ENCODE peak calls at places on chromosomes 16 and 17, in nine cellular contexts. B, V, O, R, A, S, N, L and M are unnamed samples.

GRCh38 chr16:23128056-23128455 is 21.2 kb downstream of the USP31 start:
- DNase-seq in N (no peak), B (no peak), S (no peak), V (no peak), R (no peak), L (no peak), A (no peak), O (no peak), M (no peak)

GRCh38 chr17:57908278-57908677 is 46.9 kb downstream of the CUEDC1 start:
- DNase-seq in L (no peak), S (no peak), B (no peak), R (no peak), A (no peak), N (no peak), O (no peak), V (no peak), M (no peak)

GRCh38 chr17:68509151-68510057 is 2.8 kb upstream of the PRKAR1A start:
- DNase-seq in B (no peak), N (no peak), R (peak), O (peak), S (no peak), V (no peak), A (peak), L (peak), M (no peak)

GRCh38 chr17:9414471-9414870 is 161.1 kb downstream of the STX8 start:
- DNase-seq in L (no peak), N (no peak), O (no peak), R (no peak), S (no peak), A (no peak), B (peak), V (no peak), M (no peak)

GRCh38 chr17:75856062-75856681 is 1.0 kb upstream of the WBP2 start:
- DNase-seq in N (no peak), R (peak), O (no peak), B (peak), L (peak), A (no peak), S (no peak), V (peak), M (no peak)

GRCh38 chr16:4426021-4426684 is 485 bp downstream of the DNAJA3 start:
- DNase-seq in L (peak), V (no peak), S (no peak), O (peak), N (no peak), A (no peak), B (peak), R (no peak), M (no peak)

GRCh38 chr16:2511128-2511785 is 2.5 kb upstream of the ATP6V0C start:
- DNase-seq in A (no peak), B (no peak), N (peak), O (peak), L (no peak), V (no peak), S (no peak), R (no peak), M (peak)

GRCh38 chr17:5879424-5879823 is 190.8 kb upstream of the WSCD1 start:
- DNase-seq in L (no peak), S (no peak), O (no peak), R (no peak), V (no peak), N (no peak), B (no peak), A (no peak), M (no peak)

GRCh38 chr16:29745853-29746345 is at the start of gene C16orf54:
- DNase-seq in B (no peak), R (peak), L (peak), N (no peak), A (no peak), V (peak), S (no peak), O (peak), M (no peak)

GRCh38 chr17:74677558-74678466 is 34.9 kb downstream of the CD300LF start:
- DNase-seq in R (peak), A (no peak), L (peak), O (peak), B (peak), S (no peak), V (no peak), N (peak), M (no peak)

GRCh38 chr16:87350681-87351319 is 32.8 kb downstream of the FBXO31 start:
- DNase-seq in O (peak), S (no peak), V (no peak), A (no peak), B (peak), N (peak), L (no peak), R (no peak), M (no peak)

GRCh38 chr16:46756772-46757171 is 8.6 kb upstream of the MYLK3 start:
- DNase-seq in B (no peak), V (no peak), A (no peak), S (no peak), N (peak), L (no peak), R (no peak), O (peak), M (no peak)

GRCh38 chr16:391885-392335 is 5.1 kb upstream of the NME4 start:
- DNase-seq in R (peak), A (peak), S (no peak), B (peak), L (peak), N (peak), V (peak), O (no peak), M (peak)

GRCh38 chr17:39283896-39284295 is 58.2 kb upstream of the STAC2 start:
- DNase-seq in B (no peak), L (no peak), A (no peak), N (peak), O (no peak), S (no peak), V (no peak), R (no peak), M (no peak)

GRCh38 chr17:2688351-2689342 is 22.9 kb downstream of the CLUH start:
- DNase-seq in A (no peak), S (no peak), R (no peak), L (no peak), N (no peak), V (no peak), O (peak), B (peak), M (peak)

GRCh38 chr17:77919276-77919675 is 39.2 kb upstream of the TNRC6C start:
- DNase-seq in N (no peak), L (no peak), B (no peak), S (no peak), O (no peak), R (no peak), A (no peak), V (no peak), M (no peak)

GRCh38 chr17:44977065-44977464 is 9.0 kb upstream of the C1QL1 start:
- DNase-seq in B (no peak), R (no peak), O (no peak), N (no peak), A (no peak), S (no peak), V (no peak), L (no peak), M (no peak)

GRCh38 chr17:43467981-43468541 is 15.7 kb upstream of the DHX8 start:
- DNase-seq in A (no peak), B (peak), N (peak), R (no peak), S (no peak), L (no peak), O (no peak), V (no peak), M (peak)

GRCh38 chr17:65678534-65678933 is 117.1 kb upstream of the AXIN2 start:
- DNase-seq in V (no peak), R (no peak), B (no peak), S (no peak), A (no peak), L (no peak), N (no peak), O (no peak), M (no peak)

GRCh38 chr16:88540346-88540977 is 29.7 kb upstream of the ZC3H18 start:
- DNase-seq in B (no peak), L (no peak), N (no peak), A (no peak), R (no peak), S (no peak), V (no peak), O (no peak), M (no peak)

GRCh38 chr16:6725634-6726331 is 606.9 kb upstream of the RBFOX1 start:
- DNase-seq in O (no peak), V (no peak), R (no peak), N (no peak), B (no peak), A (no peak), S (no peak), L (no peak), M (no peak)

GRCh38 chr17:71180801-71181385 is 939.9 kb upstream of the SOX9 start:
- DNase-seq in S (no peak), N (peak), B (peak), O (no peak), R (no peak), A (no peak), L (no peak), V (no peak), M (peak)

GRCh38 chr16:3934491-3935185 is 54.1 kb upstream of the CREBBP start:
- DNase-seq in B (no peak), A (no peak), R (no peak), L (no peak), N (no peak), S (no peak), O (no peak), V (no peak), M (no peak)

GRCh38 chr17:73196500-73196899 is 3.6 kb downstream of the COG1 start:
- DNase-seq in O (peak), R (no peak), B (peak), N (peak), A (peak), V (no peak), L (no peak), S (no peak), M (peak)